ENCODE peak calls at places on chromosome 7, in nine cellular contexts. M is AG04450, V is astrocyte of the spinal cord, E is WTC11, O is CD14-positive monocyte, T is fibroblast of pulmonary artery, N is HFFc6, X is mesothelial cell of epicardium, R is mucosa of descending colon. C is an unnamed sample.

GRCh38 chr7:27112960-27113949 is 10.8 kb upstream of the HOXA2 start:
- DNase-seq in T (peak; percentile 61), R (peak; percentile 79), X (peak; percentile 86), O (no peak), N (no peak), M (peak; percentile 82), E (peak; percentile 61), V (peak; percentile 91), C (no peak)

GRCh38 chr7:104137971-104138370 is 69.8 kb downstream of the ORC5 start:
- DNase-seq in R (no peak), X (no peak), N (peak; percentile 84), O (no peak), E (no peak), V (peak; percentile 63), T (peak; percentile 63), M (peak; percentile 29), C (no peak)

GRCh38 chr7:108911016-108911415 is 341.3 kb downstream of the DNAJB9 start:
- DNase-seq in M (no peak), E (no peak), T (peak; percentile 6), R (no peak), V (no peak), O (no peak), N (no peak), X (no peak), C (no peak)

GRCh38 chr7:152974577-152974976 is 215.0 kb downstream of the ACTR3B start:
- DNase-seq in X (no peak), O (no peak), E (no peak), T (no peak), R (no peak), M (no peak), V (no peak), N (no peak), C (peak; percentile 17)

GRCh38 chr7:26959290-26959689 is 94.9 kb upstream of the SKAP2 start:
- DNase-seq in R (no peak), V (peak; percentile 17), M (no peak), T (no peak), N (no peak), X (no peak), E (no peak), O (no peak), C (no peak)

GRCh38 chr7:41206267-41206666 is 496.6 kb downstream of the INHBA start:
- DNase-seq in R (no peak), M (no peak), N (no peak), O (no peak), X (no peak), T (no peak), V (no peak), E (no peak), C (no peak)

GRCh38 chr7:121752706-121753105 is 120.3 kb upstream of the PTPRZ1 start:
- DNase-seq in E (no peak), T (peak; percentile 39), M (no peak), V (peak; percentile 15), N (no peak), X (no peak), O (no peak), R (no peak), C (no peak)

GRCh38 chr7:138355254-138355653 is 104.8 kb upstream of the TRIM24 start:
- DNase-seq in M (no peak), R (no peak), O (no peak), V (no peak), N (no peak), E (no peak), X (no peak), T (no peak), C (no peak)

GRCh38 chr7:100604976-100605911 is 3.1 kb downstream of the PCOLCE start:
- DNase-seq in N (no peak), V (peak; percentile 22), O (peak; percentile 69), R (peak; percentile 80), X (peak; percentile 57), E (peak; percentile 76), M (no peak), T (no peak), C (no peak)

GRCh38 chr7:22445140-22445722 is 54.8 kb downstream of the STEAP1B start:
- DNase-seq in R (peak; percentile 91), M (no peak), E (peak; percentile 52), X (no peak), N (no peak), O (no peak), V (peak; percentile 31), T (peak; percentile 75), C (no peak)

GRCh38 chr7:152762056-152762455 is 2.5 kb downstream of the ACTR3B start:
- DNase-seq in X (no peak), V (no peak), O (no peak), R (no peak), N (peak; percentile 43), T (peak; percentile 33), M (no peak), E (no peak), C (no peak)

GRCh38 chr7:11458736-11459483 is 373.1 kb downstream of the THSD7A start:
- DNase-seq in E (no peak), O (no peak), T (peak; percentile 95), R (no peak), X (no peak), N (no peak), V (peak; percentile 89), M (peak; percentile 29), C (no peak)

GRCh38 chr7:54394877-54395276 is 147.3 kb upstream of the VSTM2A start:
- DNase-seq in N (no peak), R (no peak), X (no peak), E (no peak), V (no peak), O (no peak), M (no peak), T (no peak), C (peak; percentile 68)

GRCh38 chr7:27115161-27116018 is 12.9 kb upstream of the HOXA2 start:
- DNase-seq in T (no peak), N (peak; percentile 67), M (peak; percentile 81), R (peak; percentile 64), E (peak; percentile 46), V (peak; percentile 86), O (no peak), X (peak; percentile 66), C (no peak)

GRCh38 chr7:19958309-19958896 is 185.0 kb upstream of the TMEM196 start:
- DNase-seq in N (peak; percentile 64), R (no peak), T (peak; percentile 94), O (no peak), V (peak; percentile 82), M (no peak), E (no peak), X (no peak), C (no peak)

GRCh38 chr7:102426268-102427031 is 6.9 kb upstream of the ORAI2 start:
- DNase-seq in M (no peak), V (no peak), R (peak; percentile 79), O (peak; percentile 91), X (no peak), T (no peak), N (no peak), E (no peak), C (no peak)

GRCh38 chr7:105228555-105228954 is 160.2 kb downstream of the SRPK2 start:
- DNase-seq in O (no peak), V (no peak), R (no peak), X (no peak), T (no peak), E (peak; percentile 59), N (no peak), M (no peak), C (no peak)
- TF ChIP-seq CTCF in O (no peak), V (no peak), R (no peak), X (no peak), T (no peak), E (no peak), N (no peak), M (no peak), C (no peak)

DNA sequence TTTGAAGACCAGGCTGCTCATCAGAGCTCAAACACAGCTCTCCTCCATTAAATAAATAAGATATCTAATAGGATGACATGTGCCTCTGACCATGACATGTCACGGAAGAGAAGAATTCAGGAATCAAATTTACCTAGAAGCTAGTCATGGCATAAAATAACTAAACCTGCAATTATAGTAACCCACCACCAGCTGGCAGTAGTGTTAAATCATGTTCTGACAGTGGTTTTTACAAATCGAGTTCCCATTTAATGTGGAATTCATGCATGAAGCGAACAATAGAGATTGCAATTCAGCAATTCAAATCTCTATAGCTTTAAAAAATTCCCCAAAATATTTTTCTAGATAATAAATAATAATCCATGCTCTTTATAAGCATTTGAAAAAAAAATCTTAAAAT is 74.6 kb upstream of the IKZF1 start:
- DNase-seq in E (no peak), X (no peak), R (no peak), V (peak; percentile 2), T (peak; percentile 2), O (no peak), N (no peak), M (no peak), C (no peak)
- TF ChIP-seq CTCF in E (peak; percentile 38), X (peak; percentile 41), R (no peak), V (peak; percentile 20), T (peak; percentile 20), O (peak; percentile 49), N (peak; percentile 62), M (peak; percentile 17), C (peak; percentile 50)

DNA sequence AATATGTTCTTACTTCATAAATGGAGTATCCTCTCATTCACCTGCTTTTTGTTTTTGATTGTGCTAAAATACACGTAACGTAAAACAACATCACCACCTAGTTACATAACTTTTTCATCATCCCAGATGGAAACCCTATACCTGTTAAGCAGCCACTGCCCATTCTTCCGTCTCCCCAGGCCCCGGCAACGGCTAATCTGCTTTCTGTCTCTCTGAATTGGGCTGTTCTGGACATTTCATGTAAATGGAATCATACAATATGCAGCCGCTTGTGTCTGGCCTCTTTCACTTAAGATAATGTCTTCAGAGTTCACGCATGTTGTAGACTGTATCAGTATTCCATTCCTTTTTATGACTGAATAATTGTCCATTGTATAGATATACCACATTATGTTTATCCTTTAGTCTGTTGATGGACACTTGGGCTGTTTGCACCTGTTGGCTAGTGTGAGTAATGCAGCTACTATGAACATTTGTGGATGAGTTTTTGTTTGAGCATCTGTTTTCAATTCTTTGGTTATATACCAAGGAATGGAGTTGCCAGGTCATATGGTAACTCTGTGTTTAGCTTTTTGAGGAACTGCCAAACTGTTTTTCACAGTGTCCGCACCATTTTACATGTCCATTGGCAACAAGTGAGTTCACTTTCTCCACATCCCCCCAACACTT is 14.1 kb upstream of the SUN1 start:
- DNase-seq in O (no peak), N (peak; percentile 70), R (peak; percentile 11), E (no peak), T (peak; percentile 52), X (no peak), M (no peak), V (peak; percentile 74), C (no peak)
- TF ChIP-seq CTCF in O (peak; percentile 69), N (peak; percentile 77), R (no peak), E (peak; percentile 28), T (peak; percentile 40), X (peak; percentile 64), M (peak; percentile 31), V (peak; percentile 22), C (no peak)

GRCh38 chr7:112571852-112572607 is 91.2 kb downstream of the LSMEM1 start:
- DNase-seq in R (no peak), V (no peak), T (no peak), X (no peak), O (no peak), M (no peak), N (no peak), E (no peak), C (peak; percentile 93)
- TF ChIP-seq CTCF in R (no peak), V (no peak), T (peak; percentile 3), X (no peak), O (no peak), M (no peak), N (no peak), E (no peak), C (peak; percentile 67)

DNA sequence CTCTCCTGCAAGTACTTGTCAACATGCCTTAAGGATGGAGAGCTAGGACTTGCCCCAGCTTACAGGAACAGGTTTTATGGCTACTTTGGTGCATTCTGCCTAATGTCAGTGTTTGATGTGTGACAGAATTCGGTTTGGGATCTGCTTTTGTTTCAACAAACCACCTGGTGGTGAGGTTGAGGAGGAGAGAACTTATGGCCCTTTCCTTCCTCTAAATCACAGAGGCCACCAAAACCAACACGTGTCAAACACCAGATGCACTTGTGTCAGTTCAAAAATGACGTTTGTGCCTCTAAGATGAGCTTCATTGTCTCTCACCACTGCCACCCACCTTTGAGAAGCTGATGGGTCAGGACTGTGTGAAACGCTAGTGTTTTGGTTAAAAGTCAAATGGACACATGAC is 83.9 kb downstream of the OSBPL3 start:
- DNase-seq in N (no peak), T (no peak), M (no peak), R (no peak), O (no peak), E (no peak), X (no peak), V (no peak), C (no peak)
- TF ChIP-seq CTCF in N (no peak), T (no peak), M (no peak), R (no peak), O (no peak), E (no peak), X (no peak), V (no peak), C (no peak)